ENCODE peak calls at places on chromosome 16, in four cellular contexts. One of them, this sample, is unnamed. For H3K4me1, the result is how much of the 10 kb centered on the place peaks cover.

GRCh38 chr16:12802661-12803060 is 1.0 kb downstream of the CPPED1 start:
- DNase-seq in IMR-90: no peak
- DNase-seq in mesenchymal stem cell: no peak
- DNase-seq in neuronal stem cell: no peak
- DNase-seq in this sample: no peak

GRCh38 chr16:79261461-79261860 is 339.1 kb downstream of the MAF start:
- DNase-seq in IMR-90: no peak
- DNase-seq in mesenchymal stem cell: peak
- DNase-seq in neuronal stem cell: peak
- DNase-seq in this sample: peak

GRCh38 chr16:370980-371728 is 816 bp upstream of the MRPL28 start:
- DNase-seq in IMR-90: no peak
- DNase-seq in mesenchymal stem cell: no peak
- DNase-seq in neuronal stem cell: no peak
- DNase-seq in this sample: no peak

GRCh38 chr16:77657016-77657415 is 65.3 kb upstream of the NUDT7 start:
- DNase-seq in IMR-90: peak
- DNase-seq in mesenchymal stem cell: peak
- DNase-seq in neuronal stem cell: no peak
- DNase-seq in this sample: peak

GRCh38 chr16:50627419-50627818 is 53.7 kb downstream of the SNX20 start:
- DNase-seq in IMR-90: no peak
- DNase-seq in mesenchymal stem cell: no peak
- DNase-seq in neuronal stem cell: no peak
- DNase-seq in this sample: peak

GRCh38 chr16:56817056-56817455 is 48.0 kb upstream of the SLC12A3 start:
- DNase-seq in IMR-90: no peak
- DNase-seq in mesenchymal stem cell: no peak
- DNase-seq in neuronal stem cell: no peak
- DNase-seq in this sample: no peak

GRCh38 chr16:56848955-56849689 is 15.9 kb upstream of the SLC12A3 start:
- DNase-seq in IMR-90: peak
- DNase-seq in mesenchymal stem cell: peak
- DNase-seq in neuronal stem cell: no peak
- DNase-seq in this sample: no peak

GRCh38 chr16:86680137-86680536 is 101.8 kb downstream of the FOXL1 start:
- DNase-seq in IMR-90: peak
- DNase-seq in mesenchymal stem cell: peak
- DNase-seq in neuronal stem cell: no peak
- DNase-seq in this sample: no peak

GRCh38 chr16:11667824-11668589 is at the start of gene SNN:
- DNase-seq in IMR-90: peak
- DNase-seq in mesenchymal stem cell: peak
- DNase-seq in neuronal stem cell: peak
- DNase-seq in this sample: peak

GRCh38 chr16:86398622-86399021 is 111.7 kb upstream of the FOXF1 start:
- DNase-seq in IMR-90: peak
- DNase-seq in mesenchymal stem cell: peak
- DNase-seq in neuronal stem cell: no peak
- DNase-seq in this sample: no peak

GRCh38 chr16:68074850-68075249 is 10.3 kb upstream of the NFATC3 start:
- DNase-seq in IMR-90: no peak
- DNase-seq in mesenchymal stem cell: no peak
- DNase-seq in neuronal stem cell: no peak
- DNase-seq in this sample: no peak

GRCh38 chr16:86831366-86831765 is 253.0 kb downstream of the FOXL1 start:
- DNase-seq in IMR-90: no peak
- DNase-seq in mesenchymal stem cell: no peak
- DNase-seq in neuronal stem cell: no peak
- DNase-seq in this sample: no peak

GRCh38 chr16:49851468-49851787 is 4.5 kb downstream of the ZNF423 start:
- DNase-seq in IMR-90: no peak
- DNase-seq in mesenchymal stem cell: peak
- DNase-seq in neuronal stem cell: no peak
- DNase-seq in this sample: no peak

GRCh38 chr16:4123617-4124300 is 7.5 kb upstream of the ADCY9 start:
- DNase-seq in IMR-90: peak
- DNase-seq in mesenchymal stem cell: peak
- DNase-seq in neuronal stem cell: no peak
- DNase-seq in this sample: no peak

GRCh38 chr16:11572301-11572995 is 14.3 kb downstream of the LITAF start:
- DNase-seq in IMR-90: no peak
- DNase-seq in mesenchymal stem cell: no peak
- DNase-seq in neuronal stem cell: no peak
- DNase-seq in this sample: no peak

GRCh38 chr16:17080105-17080504 is 390.7 kb downstream of the XYLT1 start:
- DNase-seq in IMR-90: no peak
- DNase-seq in mesenchymal stem cell: no peak
- DNase-seq in neuronal stem cell: no peak
- DNase-seq in this sample: no peak

GRCh38 chr16:50509521-50510341 is 38.5 kb upstream of the NKD1 start:
- DNase-seq in IMR-90: peak
- DNase-seq in mesenchymal stem cell: peak
- DNase-seq in neuronal stem cell: peak
- DNase-seq in this sample: peak

GRCh38 chr16:13298676-13299075 is 397.3 kb downstream of the SHISA9 start:
- DNase-seq in IMR-90: no peak
- DNase-seq in mesenchymal stem cell: no peak
- DNase-seq in neuronal stem cell: no peak
- DNase-seq in this sample: no peak

GRCh38 chr16:11105038-11105903 is 150.7 kb downstream of the SOCS1 start:
- DNase-seq in IMR-90: peak
- DNase-seq in mesenchymal stem cell: peak
- DNase-seq in neuronal stem cell: no peak
- DNase-seq in this sample: no peak

GRCh38 chr16:13507530-13507929 is 412.4 kb upstream of the ERCC4 start:
- DNase-seq in IMR-90: no peak
- DNase-seq in mesenchymal stem cell: no peak
- DNase-seq in neuronal stem cell: no peak
- DNase-seq in this sample: no peak

GRCh38 chr16:10616744-10617640 is 36.6 kb upstream of the EMP2 start:
- DNase-seq in IMR-90: peak
- DNase-seq in mesenchymal stem cell: no peak
- DNase-seq in neuronal stem cell: no peak
- DNase-seq in this sample: peak

GRCh38 chr16:85171004-85171808 is 58.9 kb upstream of the CIBAR2 start:
- DNase-seq in IMR-90: no peak
- DNase-seq in mesenchymal stem cell: no peak
- DNase-seq in neuronal stem cell: no peak
- DNase-seq in this sample: no peak

GRCh38 chr16:85171809-85172464 is 59.7 kb upstream of the CIBAR2 start:
- DNase-seq in IMR-90: no peak
- DNase-seq in mesenchymal stem cell: no peak
- DNase-seq in neuronal stem cell: no peak
- DNase-seq in this sample: no peak

GRCh38 chr16:85168732-85169256 is 56.5 kb upstream of the CIBAR2 start:
- DNase-seq in IMR-90: peak
- DNase-seq in mesenchymal stem cell: no peak
- DNase-seq in neuronal stem cell: peak
- DNase-seq in this sample: no peak

GRCh38 chr16:85169333-85170065 is 57.2 kb upstream of the CIBAR2 start:
- DNase-seq in IMR-90: no peak
- DNase-seq in mesenchymal stem cell: no peak
- DNase-seq in neuronal stem cell: no peak
- DNase-seq in this sample: no peak

DNA sequence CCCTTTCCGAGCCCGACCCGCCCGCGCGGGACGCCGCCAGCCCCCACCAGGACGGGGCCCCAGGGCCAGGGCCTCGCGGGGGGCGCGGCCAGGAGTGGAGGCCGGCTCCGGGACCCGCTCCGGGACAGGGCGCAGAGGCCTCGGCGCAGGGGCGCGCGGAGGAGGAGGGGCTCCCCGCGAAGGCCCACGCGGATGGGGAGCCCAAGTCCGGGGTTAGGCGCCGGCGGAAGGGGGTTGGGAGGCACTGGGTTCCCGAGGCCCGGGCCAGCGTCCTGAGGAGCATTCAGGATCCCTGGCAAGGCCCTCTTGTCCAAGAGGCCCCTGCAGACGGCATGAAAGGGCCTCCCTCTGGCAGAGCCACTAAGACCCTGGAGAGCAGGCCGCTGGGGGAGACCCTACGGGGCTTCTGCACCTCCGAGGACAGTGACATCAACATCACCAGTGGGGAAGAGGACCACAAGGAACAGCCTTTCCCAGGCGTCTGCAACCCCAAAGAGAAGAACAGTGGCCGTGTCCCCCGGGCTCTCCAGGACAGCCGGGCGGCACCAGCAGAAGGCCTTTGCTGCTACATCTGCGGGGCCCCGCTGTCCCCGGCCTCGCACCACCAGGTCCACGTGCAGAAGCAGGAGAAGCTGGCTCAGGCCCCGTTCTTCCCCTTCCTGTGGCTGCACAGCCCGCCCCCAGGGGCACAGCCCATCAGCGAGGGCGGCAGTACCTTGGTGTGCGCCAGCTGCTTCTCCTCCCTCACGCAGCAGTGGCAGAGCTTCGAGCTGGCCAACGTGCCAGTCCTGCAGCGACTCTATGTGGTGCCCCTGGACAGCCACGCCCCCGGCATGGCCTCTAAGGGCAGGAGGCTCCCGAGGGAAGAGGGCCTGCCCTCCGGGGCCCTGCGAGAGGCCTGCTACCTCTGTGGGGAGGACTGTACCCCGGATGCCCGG is 58.1 kb upstream of the CIBAR2 start:
- DNase-seq in IMR-90: no peak
- DNase-seq in mesenchymal stem cell: no peak
- DNase-seq in neuronal stem cell: no peak
- DNase-seq in this sample: no peak
- H3K4me1 ChIP-seq in IMR-90: under half
- H3K4me1 ChIP-seq in mesenchymal stem cell: half or more
- H3K4me1 ChIP-seq in neuronal stem cell: under half
- H3K4me1 ChIP-seq in this sample: under half

GRCh38 chr16:75002474-75002873 is 3.6 kb downstream of the ZNRF1 start:
- DNase-seq in IMR-90: no peak
- DNase-seq in mesenchymal stem cell: no peak
- DNase-seq in neuronal stem cell: no peak
- DNase-seq in this sample: no peak

GRCh38 chr16:74998481-74999207 is at the start of gene ZNRF1:
- DNase-seq in IMR-90: peak
- DNase-seq in mesenchymal stem cell: peak
- DNase-seq in neuronal stem cell: peak
- DNase-seq in this sample: peak

GRCh38 chr16:74999208-74999682 is 421 bp downstream of the ZNRF1 start:
- DNase-seq in IMR-90: no peak
- DNase-seq in mesenchymal stem cell: peak
- DNase-seq in neuronal stem cell: peak
- DNase-seq in this sample: no peak

GRCh38 chr16:75000481-75001081 is 1.8 kb downstream of the ZNRF1 start:
- DNase-seq in IMR-90: peak
- DNase-seq in mesenchymal stem cell: peak
- DNase-seq in neuronal stem cell: no peak
- DNase-seq in this sample: no peak

DNA sequence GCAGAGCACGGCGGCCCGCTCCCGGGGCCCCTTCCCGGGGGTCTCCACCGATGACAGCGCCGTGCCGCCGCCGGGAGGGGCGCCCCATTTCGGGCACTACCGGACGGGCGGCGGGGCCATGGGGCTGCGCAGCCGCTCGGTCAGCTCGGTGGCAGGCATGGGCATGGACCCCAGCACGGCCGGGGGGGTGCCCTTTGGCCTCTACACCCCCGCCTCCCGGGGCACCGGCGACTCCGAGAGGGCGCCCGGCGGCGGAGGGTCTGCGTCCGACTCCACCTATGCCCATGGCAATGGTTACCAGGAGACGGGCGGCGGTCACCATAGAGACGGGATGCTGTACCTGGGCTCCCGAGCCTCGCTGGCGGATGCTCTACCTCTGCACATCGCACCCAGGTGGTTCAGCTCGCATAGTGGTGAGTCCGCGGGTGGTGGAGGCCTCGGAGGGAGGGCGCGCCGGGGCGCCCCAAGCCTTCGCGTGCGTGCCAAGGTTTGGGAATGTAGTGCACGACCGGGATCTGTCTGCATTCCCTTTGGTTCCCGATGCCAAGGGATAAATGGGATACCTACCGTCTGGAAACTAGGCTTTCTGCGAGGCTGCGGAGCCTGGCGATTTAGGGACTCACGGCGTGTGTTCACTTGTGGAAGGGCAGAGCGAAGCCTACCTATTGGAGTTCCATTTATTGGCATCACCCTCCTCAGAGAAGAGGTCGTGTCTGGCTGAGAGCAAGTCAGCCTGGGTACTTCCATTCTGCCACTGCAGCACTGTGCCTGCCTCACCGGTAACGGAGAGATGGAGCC is 1.1 kb downstream of the ZNRF1 start:
- DNase-seq in IMR-90: no peak
- DNase-seq in mesenchymal stem cell: peak
- DNase-seq in neuronal stem cell: no peak
- DNase-seq in this sample: peak
- H3K23ac ChIP-seq in IMR-90: peak
- H3K23ac ChIP-seq in mesenchymal stem cell: peak
- H3K23ac ChIP-seq in neuronal stem cell: no peak
- H3K23ac ChIP-seq in this sample: no peak

GRCh38 chr16:82370282-82370681 is 200.3 kb upstream of the MPHOSPH6 start:
- DNase-seq in IMR-90: no peak
- DNase-seq in mesenchymal stem cell: no peak
- DNase-seq in neuronal stem cell: no peak
- DNase-seq in this sample: no peak
- H3K4me1 ChIP-seq in IMR-90: under half
- H3K4me1 ChIP-seq in mesenchymal stem cell: under half
- H3K4me1 ChIP-seq in neuronal stem cell: under half
- H3K4me1 ChIP-seq in this sample: under half

GRCh38 chr16:89055313-89055712 is 38.3 kb upstream of the ACSF3 start:
- DNase-seq in IMR-90: no peak
- DNase-seq in mesenchymal stem cell: no peak
- DNase-seq in neuronal stem cell: no peak
- DNase-seq in this sample: no peak

GRCh38 chr16:89056592-89056991 is 37.1 kb upstream of the ACSF3 start:
- DNase-seq in IMR-90: no peak
- DNase-seq in mesenchymal stem cell: no peak
- DNase-seq in neuronal stem cell: no peak
- DNase-seq in this sample: no peak

GRCh38 chr16:89054714-89055113 is 38.9 kb upstream of the ACSF3 start:
- DNase-seq in IMR-90: no peak
- DNase-seq in mesenchymal stem cell: no peak
- DNase-seq in neuronal stem cell: no peak
- DNase-seq in this sample: no peak

GRCh38 chr16:89057738-89058137 is 35.9 kb upstream of the ACSF3 start:
- DNase-seq in IMR-90: no peak
- DNase-seq in mesenchymal stem cell: no peak
- DNase-seq in neuronal stem cell: no peak
- DNase-seq in this sample: no peak

DNA sequence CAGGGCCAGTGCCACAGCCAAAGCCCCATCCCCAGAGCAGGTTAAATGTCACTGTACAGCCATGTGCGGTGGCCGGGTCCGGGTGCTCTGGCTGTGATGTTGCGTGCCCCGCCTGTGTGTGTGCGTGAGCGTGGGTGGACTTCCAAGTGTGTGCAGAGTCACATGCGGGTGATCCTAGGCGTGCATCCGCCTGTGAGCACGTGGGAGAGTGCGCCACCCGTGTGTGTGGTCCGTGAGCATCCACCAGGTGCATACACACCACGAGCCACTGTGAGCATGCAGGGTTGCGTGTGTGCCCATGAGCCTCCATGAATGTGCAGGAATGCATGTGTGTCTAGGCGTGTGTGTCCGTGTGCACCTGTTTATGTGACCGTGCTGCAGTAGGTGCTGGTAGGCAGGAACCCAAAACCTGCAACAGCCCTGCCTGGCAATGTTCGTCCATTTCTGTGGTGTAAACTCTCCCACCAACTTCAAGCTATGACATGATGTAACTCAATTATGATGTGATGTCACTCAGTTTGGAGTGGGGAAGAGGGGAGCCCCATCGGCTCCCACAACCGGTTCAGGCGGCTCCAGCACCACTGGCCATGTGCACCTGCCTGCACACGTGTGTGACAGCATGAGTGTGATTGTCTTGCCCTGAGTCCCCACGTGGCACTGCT is 37.6 kb upstream of the ACSF3 start:
- DNase-seq in IMR-90: no peak
- DNase-seq in mesenchymal stem cell: no peak
- DNase-seq in neuronal stem cell: no peak
- DNase-seq in this sample: no peak
- H3K23ac ChIP-seq in IMR-90: no peak
- H3K23ac ChIP-seq in mesenchymal stem cell: no peak
- H3K23ac ChIP-seq in neuronal stem cell: peak
- H3K23ac ChIP-seq in this sample: no peak